ENCODE peak calls at places on chromosomes 6 and 20, in five cellular contexts. V is astrocyte of the spinal cord; I is Right ventricle myocardium superior; J is posterior vena cava; R is activated CD4-positive, alpha-beta T cell treated with anti-CD3 and anti-CD28 coated beads, Interleukin-2, amount 50 U/mL, for 48 hours. T is an unnamed sample.

GRCh38 chr6:25472314-25472713 is 179.7 kb upstream of the SCGN start:
- DNase-seq in V (no peak), I (no peak), J (no peak), R (no peak), T (no peak)

GRCh38 chr6:86723131-86723530 is 214.2 kb upstream of the HTR1E start:
- DNase-seq in V (no peak), I (no peak), J (no peak), R (no peak), T (no peak)

GRCh38 chr6:38352636-38353035 is 287.1 kb downstream of the BTBD9 start:
- DNase-seq in V (no peak), I (no peak), J (no peak), R (no peak), T (no peak)

GRCh38 chr6:31702421-31702818 is 704 bp downstream of the ABHD16A start:
- DNase-seq in V (no peak), I (no peak), J (no peak), R (peak), T (no peak)

GRCh38 chr6:118581489-118581959 is 33.4 kb downstream of the PLN start:
- DNase-seq in V (peak), I (no peak), J (no peak), R (no peak), T (no peak)

GRCh38 chr20:62025832-62026563 is 39.7 kb downstream of the TAF4 start:
- DNase-seq in V (peak), I (peak), J (no peak), R (no peak), T (no peak)

GRCh38 chr20:23160536-23161243 is 74.6 kb upstream of the CD93 start:
- DNase-seq in V (no peak), I (no peak), J (no peak), R (no peak), T (peak)

GRCh38 chr20:56017560-56017959 is 12.2 kb upstream of the CBLN4 start:
- DNase-seq in V (no peak), I (no peak), J (no peak), R (no peak), T (no peak)

GRCh38 chr6:131917318-131917717 is 33.9 kb downstream of the CCN2 start:
- DNase-seq in V (peak), I (no peak), J (no peak), R (no peak), T (no peak)

GRCh38 chr6:41723178-41723935 is 12.1 kb downstream of the TFEB start:
- DNase-seq in V (peak), I (peak), J (peak), R (no peak), T (no peak)

GRCh38 chr20:38806855-38807655 is 1.6 kb downstream of the PPP1R16B start:
- DNase-seq in V (no peak), I (no peak), J (no peak), R (peak), T (no peak)

GRCh38 chr6:143980921-143981320 is 27.1 kb downstream of the PLAGL1 start:
- DNase-seq in V (no peak), I (no peak), J (no peak), R (no peak), T (no peak)

GRCh38 chr6:98724537-98724936 is 109.8 kb upstream of the POU3F2 start:
- DNase-seq in V (peak), I (no peak), J (no peak), R (no peak), T (no peak)

GRCh38 chr6:76250666-76251065 is 178.2 kb upstream of the IMPG1 start:
- DNase-seq in V (no peak), I (no peak), J (no peak), R (no peak), T (no peak)

GRCh38 chr6:159720708-159721107 is 6.6 kb upstream of the WTAP start:
- DNase-seq in V (peak), I (no peak), J (no peak), R (no peak), T (no peak)